ENCODE peak calls at places on chromosomes 7 and 10, in nine cellular contexts. F is esophagus squamous epithelium, V is HFF-Myc, W is GM06990, N is neural progenitor cell, B is K562, Q is ovary, Y is suprapubic skin, U is IMR-90. M is an unnamed sample.

GRCh38 chr10:98414932-98415709 is at the start of gene PYROXD2:
- DNase-seq in F (no peak), V (peak), W (no peak), N (peak), B (peak), Q (peak), Y (peak), U (peak), M (peak)

GRCh38 chr7:137975223-137975622 is 26.7 kb downstream of the CREB3L2 start:
- DNase-seq in F (no peak), V (no peak), W (peak), N (peak), B (no peak), Q (no peak), Y (no peak), U (peak), M (peak)

GRCh38 chr10:106424076-106424475 is 740.4 kb downstream of the SORCS1 start:
- DNase-seq in F (no peak), V (peak), W (no peak), N (no peak), B (no peak), Q (no peak), Y (no peak), U (peak), M (no peak)

GRCh38 chr10:71694567-71694968 is 25.0 kb downstream of the C10orf105 start:
- DNase-seq in F (peak), V (no peak), W (peak), N (no peak), B (no peak), Q (no peak), Y (no peak), U (no peak), M (peak)

GRCh38 chr10:101695404-101695732 is 398 bp upstream of the FBXW4 start:
- DNase-seq in F (no peak), V (no peak), W (no peak), N (no peak), B (no peak), Q (no peak), Y (no peak), U (no peak), M (no peak)

GRCh38 chr10:133391761-133392518 is 2.0 kb upstream of the MTG1 start:
- DNase-seq in F (no peak), V (no peak), W (peak), N (no peak), B (no peak), Q (no peak), Y (no peak), U (no peak), M (no peak)

GRCh38 chr7:80312139-80312661 is 177.6 kb downstream of the GNAI1 start:
- DNase-seq in F (no peak), V (peak), W (no peak), N (no peak), B (no peak), Q (no peak), Y (no peak), U (peak), M (no peak)

GRCh38 chr7:157703131-157703530 is 366.3 kb downstream of the DNAJB6 start:
- DNase-seq in F (no peak), V (no peak), W (no peak), N (no peak), B (no peak), Q (no peak), Y (peak), U (no peak), M (no peak)

GRCh38 chr10:43873717-43874116 is 225.0 kb upstream of the ZNF32 start:
- DNase-seq in F (no peak), V (no peak), W (no peak), N (no peak), B (no peak), Q (no peak), Y (no peak), U (no peak), M (no peak)

GRCh38 chr7:128398016-128398840 is 11.6 kb downstream of the IMPDH1 start:
- DNase-seq in F (no peak), V (no peak), W (no peak), N (peak), B (peak), Q (peak), Y (no peak), U (peak), M (peak)

GRCh38 chr7:100169147-100169850 is 882 bp upstream of the GAL3ST4 start:
- DNase-seq in F (no peak), V (no peak), W (no peak), N (no peak), B (no peak), Q (no peak), Y (no peak), U (no peak), M (peak)

GRCh38 chr10:114388275-114388674 is 16.0 kb downstream of the AFAP1L2 start:
- DNase-seq in F (no peak), V (no peak), W (peak), N (no peak), B (no peak), Q (no peak), Y (no peak), U (no peak), M (peak)

GRCh38 chr10:96995851-96996250 is 163.8 kb downstream of the LCOR start:
- DNase-seq in F (no peak), V (no peak), W (no peak), N (no peak), B (no peak), Q (no peak), Y (no peak), U (peak), M (no peak)

GRCh38 chr7:1567893-1568292 is 1.9 kb downstream of the PSMG3 start:
- DNase-seq in F (no peak), V (no peak), W (no peak), N (no peak), B (no peak), Q (no peak), Y (no peak), U (peak), M (no peak)

GRCh38 chr7:34096135-34096775 is 190.9 kb downstream of the BMPER start:
- DNase-seq in F (no peak), V (peak), W (no peak), N (no peak), B (no peak), Q (peak), Y (peak), U (peak), M (no peak)

GRCh38 chr10:94546058-94546595 is 539 bp downstream of the HELLS start:
- DNase-seq in F (no peak), V (no peak), W (no peak), N (peak), B (peak), Q (no peak), Y (no peak), U (peak), M (peak)

GRCh38 chr10:92291921-92292860 is 1.2 kb downstream of the MARCHF5 start:
- DNase-seq in F (no peak), V (peak), W (peak), N (peak), B (peak), Q (peak), Y (no peak), U (peak), M (peak)

GRCh38 chr7:128921866-128922440 is 11.4 kb upstream of the KCP start:
- DNase-seq in F (no peak), V (no peak), W (no peak), N (no peak), B (no peak), Q (no peak), Y (peak), U (no peak), M (no peak)

GRCh38 chr7:96236198-96237039 is 85.5 kb downstream of the SLC25A13 start:
- DNase-seq in F (no peak), V (peak), W (no peak), N (no peak), B (peak), Q (peak), Y (no peak), U (peak), M (no peak)

GRCh38 chr7:129213828-129214227 is 11.0 kb upstream of the AHCYL2 start:
- DNase-seq in F (no peak), V (no peak), W (no peak), N (peak), B (peak), Q (no peak), Y (no peak), U (no peak), M (peak)

GRCh38 chr10:43226441-43226840 is 40.4 kb downstream of the RASGEF1A start:
- DNase-seq in F (no peak), V (no peak), W (no peak), N (no peak), B (no peak), Q (peak), Y (no peak), U (no peak), M (no peak)

GRCh38 chr7:113809591-113809990 is 109.2 kb downstream of the PPP1R3A start:
- DNase-seq in F (no peak), V (no peak), W (no peak), N (no peak), B (no peak), Q (no peak), Y (no peak), U (no peak), M (no peak)

GRCh38 chr10:126842836-126843235 is 62.4 kb upstream of the DOCK1 start:
- DNase-seq in F (no peak), V (no peak), W (no peak), N (no peak), B (no peak), Q (no peak), Y (no peak), U (no peak), M (no peak)

GRCh38 chr7:24560772-24561171 is 12.5 kb upstream of the PALS2 start:
- DNase-seq in F (no peak), V (no peak), W (no peak), N (no peak), B (no peak), Q (no peak), Y (no peak), U (no peak), M (no peak)

GRCh38 chr10:127919418-127920191 is 12.7 kb downstream of the PTPRE start:
- DNase-seq in F (no peak), V (peak), W (no peak), N (no peak), B (no peak), Q (no peak), Y (no peak), U (peak), M (no peak)

GRCh38 chr7:77538186-77538907 is 1.3 kb downstream of the PTPN12 start:
- DNase-seq in F (peak), V (peak), W (peak), N (peak), B (peak), Q (peak), Y (peak), U (peak), M (peak)

GRCh38 chr10:29657719-29658274 is 23.0 kb upstream of the SVIL start:
- DNase-seq in F (no peak), V (no peak), W (no peak), N (no peak), B (no peak), Q (no peak), Y (no peak), U (no peak), M (no peak)

GRCh38 chr10:120005408-120006280 is 113.1 kb downstream of the SEC23IP start:
- DNase-seq in F (no peak), V (no peak), W (no peak), N (peak), B (peak), Q (no peak), Y (no peak), U (no peak), M (no peak)

GRCh38 chr10:20552382-20552781 is 344.7 kb downstream of the NEBL start:
- DNase-seq in F (no peak), V (no peak), W (no peak), N (no peak), B (no peak), Q (no peak), Y (no peak), U (no peak), M (no peak)

GRCh38 chr7:94559972-94560371 is 50.4 kb downstream of the CASD1 start:
- DNase-seq in F (no peak), V (no peak), W (no peak), N (no peak), B (no peak), Q (no peak), Y (no peak), U (no peak), M (no peak)

GRCh38 chr10:96165726-96166125 is 35.6 kb downstream of the ZNF518A start:
- DNase-seq in F (no peak), V (no peak), W (no peak), N (no peak), B (no peak), Q (no peak), Y (no peak), U (no peak), M (no peak)

GRCh38 chr10:115045516-115045915 is 47.6 kb upstream of the ATRNL1 start:
- DNase-seq in F (no peak), V (no peak), W (no peak), N (no peak), B (no peak), Q (peak), Y (no peak), U (no peak), M (no peak)

GRCh38 chr10:127013251-127013656 is 108.0 kb downstream of the DOCK1 start:
- DNase-seq in F (no peak), V (no peak), W (no peak), N (peak), B (no peak), Q (no peak), Y (no peak), U (no peak), M (no peak)

GRCh38 chr10:53886325-53887300 is 914.4 kb downstream of the PCDH15 start:
- DNase-seq in F (no peak), V (no peak), W (no peak), N (no peak), B (no peak), Q (no peak), Y (no peak), U (no peak), M (no peak)

GRCh38 chr7:130263130-130263529 is 3.5 kb upstream of the CPA2 start:
- DNase-seq in F (no peak), V (no peak), W (no peak), N (peak), B (no peak), Q (no peak), Y (no peak), U (no peak), M (no peak)

GRCh38 chr7:100162874-100163533 is 4.5 kb upstream of the TRAPPC14 start:
- DNase-seq in F (no peak), V (no peak), W (no peak), N (no peak), B (peak), Q (no peak), Y (no peak), U (no peak), M (no peak)

GRCh38 chr10:15265076-15265475 is 96.6 kb upstream of the NMT2 start:
- DNase-seq in F (no peak), V (no peak), W (no peak), N (no peak), B (no peak), Q (no peak), Y (no peak), U (no peak), M (no peak)

GRCh38 chr7:69429817-69430501 is 168.3 kb upstream of the AUTS2 start:
- DNase-seq in F (no peak), V (no peak), W (no peak), N (peak), B (no peak), Q (peak), Y (no peak), U (no peak), M (no peak)

GRCh38 chr7:84614821-84615506 is 420.4 kb upstream of the SEMA3A start:
- DNase-seq in F (no peak), V (no peak), W (no peak), N (no peak), B (no peak), Q (no peak), Y (no peak), U (no peak), M (no peak)

DNA sequence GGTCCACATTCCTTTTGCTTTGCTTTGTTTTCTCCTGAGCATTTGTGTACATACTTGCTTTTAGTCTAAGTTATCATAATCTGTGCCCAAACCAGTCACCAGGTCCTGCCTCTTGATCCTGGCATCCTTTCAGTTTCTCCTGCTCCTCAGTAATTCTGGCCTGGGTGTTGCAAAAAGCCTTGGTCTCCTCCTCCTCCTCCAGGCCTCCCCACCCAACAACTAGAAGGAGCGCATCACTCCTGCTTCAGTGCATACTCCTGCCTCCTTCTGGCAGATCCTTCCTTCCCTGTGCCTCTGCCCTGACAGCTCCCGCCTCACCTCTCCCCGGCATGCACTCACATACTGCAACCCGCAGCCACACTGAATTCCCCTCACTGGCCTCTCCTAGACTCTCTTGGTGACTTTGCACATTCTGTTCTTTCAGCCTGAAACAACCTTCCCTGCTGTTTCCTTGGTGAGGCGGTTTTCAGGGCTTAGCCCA is 2.3 kb downstream of the DENND2A start:
- DNase-seq in F (no peak), V (no peak), W (no peak), N (peak), B (no peak), Q (peak), Y (peak), U (peak), M (no peak)
- TF ChIP-seq CTCF in F (no peak), V (peak), W (no peak), N (peak), B (no peak), Q (no peak), Y (no peak), U (peak), M (no peak)

GRCh38 chr7:50404392-50404791 is 45.8 kb downstream of the FIGNL1 start:
- DNase-seq in F (no peak), V (no peak), W (no peak), N (no peak), B (peak), Q (no peak), Y (no peak), U (no peak), M (no peak)
- TF ChIP-seq CTCF in F (no peak), V (no peak), W (no peak), N (peak), B (peak), Q (no peak), Y (no peak), U (no peak), M (no peak)

GRCh38 chr7:39413866-39414668 is 152.1 kb upstream of the YAE1 start:
- DNase-seq in F (no peak), V (no peak), W (peak), N (peak), B (peak), Q (no peak), Y (no peak), U (peak), M (peak)
- TF ChIP-seq CTCF in F (no peak), V (no peak), W (no peak), N (peak), B (no peak), Q (no peak), Y (no peak), U (no peak), M (peak)

GRCh38 chr7:158993591-158993990 is 137.2 kb downstream of the DYNC2I1 start:
- DNase-seq in F (no peak), V (no peak), W (no peak), N (no peak), B (no peak), Q (no peak), Y (no peak), U (no peak), M (no peak)
- TF ChIP-seq CTCF in F (no peak), V (no peak), W (no peak), N (no peak), B (no peak), Q (no peak), Y (no peak), U (no peak), M (no peak)

GRCh38 chr7:145020454-145020853 is 184.6 kb upstream of the TPK1 start:
- DNase-seq in F (no peak), V (no peak), W (no peak), N (no peak), B (no peak), Q (no peak), Y (no peak), U (no peak), M (no peak)

DNA sequence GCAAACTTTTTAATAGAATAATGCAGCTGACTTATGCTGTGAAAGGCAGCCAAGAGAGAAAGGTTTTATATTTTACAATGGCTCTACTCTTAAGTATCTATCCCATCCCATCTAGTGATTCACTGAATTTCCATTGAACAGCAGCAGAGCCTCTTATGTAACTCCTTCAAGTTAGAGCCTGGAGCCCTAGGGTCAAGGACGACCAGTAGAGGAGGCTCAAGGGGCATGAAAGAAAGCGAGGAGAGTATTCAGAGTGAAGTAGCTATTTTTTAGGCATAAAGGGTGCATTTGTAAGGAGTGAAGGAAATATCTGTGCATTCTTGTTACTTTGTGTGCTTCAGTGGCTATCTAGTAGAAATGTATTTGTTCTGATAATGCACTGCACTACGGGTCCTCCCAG is 180.2 kb upstream of the TPK1 start:
- DNase-seq in F (no peak), V (no peak), W (no peak), N (peak), B (no peak), Q (no peak), Y (no peak), U (no peak), M (no peak)
- TF ChIP-seq CTCF in F (no peak), V (no peak), W (no peak), N (peak), B (no peak), Q (no peak), Y (no peak), U (no peak), M (no peak)

M was measured in GM13977.